ENCODE peak calls at places on chromosome 4, in four cellular contexts. H is colonic mucosa, V is SK-N-SH, Z is PC-9. P is an unnamed sample.

GRCh38 chr4:155906554-155907247 is 3.2 kb downstream of the TDO2 start:
- DNase-seq in V (no peak), H (no peak), Z (peak; percentile 17), P (no peak)

GRCh38 chr4:136687118-136687517 is 845.2 kb downstream of the PCDH18 start:
- DNase-seq in H (no peak), Z (no peak), V (no peak), P (no peak)

GRCh38 chr4:54063737-54064316 is 578 bp downstream of the CHIC2 start:
- DNase-seq in Z (no peak), V (peak; percentile 47), H (peak; percentile 49), P (no peak)

GRCh38 chr4:123299212-123299651 is 97.4 kb upstream of the SPRY1 start:
- DNase-seq in H (no peak), V (no peak), Z (no peak), P (no peak)

GRCh38 chr4:45033676-45034410 is 307.5 kb upstream of the GNPDA2 start:
- DNase-seq in V (no peak), Z (no peak), H (no peak), P (no peak)

GRCh38 chr4:115664285-115664684 is 550.9 kb upstream of the NDST4 start:
- DNase-seq in H (no peak), Z (no peak), V (peak; percentile 34), P (no peak)

GRCh38 chr4:119080721-119081541 is 54.7 kb upstream of the MYOZ2 start:
- DNase-seq in V (no peak), Z (no peak), H (peak; percentile 58), P (no peak)

GRCh38 chr4:24434193-24434728 is 150.1 kb downstream of the DHX15 start:
- DNase-seq in Z (no peak), H (no peak), V (no peak), P (no peak)

GRCh38 chr4:56821394-56822263 is at the start of gene SPINK2:
- DNase-seq in V (peak; percentile 88), Z (peak; percentile 45), H (peak; percentile 64), P (no peak)

GRCh38 chr4:99612281-99612680 is 37.7 kb downstream of the MTTP start:
- DNase-seq in H (no peak), Z (no peak), V (no peak), P (no peak)

GRCh38 chr4:170139764-170140163 is 50.0 kb upstream of the AADAT start:
- DNase-seq in H (no peak), V (no peak), Z (no peak), P (no peak)

GRCh38 chr4:156959298-156959702 is 12.3 kb downstream of the PDGFC start:
- DNase-seq in V (no peak), H (no peak), Z (no peak), P (no peak)

GRCh38 chr4:73662709-73663546 is 42.7 kb upstream of the RASSF6 start:
- DNase-seq in V (no peak), Z (no peak), H (no peak), P (no peak)

GRCh38 chr4:186749611-186750281 is 26.1 kb upstream of the FAT1 start:
- DNase-seq in V (no peak), Z (no peak), H (no peak), P (no peak)

GRCh38 chr4:148026022-148026421 is 294.1 kb downstream of the ARHGAP10 start:
- DNase-seq in V (no peak), H (no peak), Z (no peak), P (no peak)

GRCh38 chr4:153113061-153113837 is 91.0 kb upstream of the TRIM2 start:
- DNase-seq in V (no peak), H (no peak), Z (no peak), P (no peak)

GRCh38 chr4:8910822-8911310 is 39.2 kb upstream of the HMX1 start:
- DNase-seq in H (no peak), Z (no peak), V (no peak), P (no peak)

GRCh38 chr4:170005472-170005871 is 20.7 kb downstream of the MFAP3L start:
- DNase-seq in Z (no peak), H (no peak), V (no peak), P (no peak)

GRCh38 chr4:127601029-127601428 is 31.7 kb upstream of the INTU start:
- DNase-seq in H (no peak), V (no peak), Z (no peak), P (no peak)

GRCh38 chr4:95693594-95693993 is 144.8 kb upstream of the UNC5C start:
- DNase-seq in Z (no peak), H (no peak), V (no peak), P (no peak)

GRCh38 chr4:61193863-61194262 is 6.3 kb upstream of the ADGRL3 start:
- DNase-seq in H (no peak), Z (no peak), V (no peak), P (no peak)

DNA sequence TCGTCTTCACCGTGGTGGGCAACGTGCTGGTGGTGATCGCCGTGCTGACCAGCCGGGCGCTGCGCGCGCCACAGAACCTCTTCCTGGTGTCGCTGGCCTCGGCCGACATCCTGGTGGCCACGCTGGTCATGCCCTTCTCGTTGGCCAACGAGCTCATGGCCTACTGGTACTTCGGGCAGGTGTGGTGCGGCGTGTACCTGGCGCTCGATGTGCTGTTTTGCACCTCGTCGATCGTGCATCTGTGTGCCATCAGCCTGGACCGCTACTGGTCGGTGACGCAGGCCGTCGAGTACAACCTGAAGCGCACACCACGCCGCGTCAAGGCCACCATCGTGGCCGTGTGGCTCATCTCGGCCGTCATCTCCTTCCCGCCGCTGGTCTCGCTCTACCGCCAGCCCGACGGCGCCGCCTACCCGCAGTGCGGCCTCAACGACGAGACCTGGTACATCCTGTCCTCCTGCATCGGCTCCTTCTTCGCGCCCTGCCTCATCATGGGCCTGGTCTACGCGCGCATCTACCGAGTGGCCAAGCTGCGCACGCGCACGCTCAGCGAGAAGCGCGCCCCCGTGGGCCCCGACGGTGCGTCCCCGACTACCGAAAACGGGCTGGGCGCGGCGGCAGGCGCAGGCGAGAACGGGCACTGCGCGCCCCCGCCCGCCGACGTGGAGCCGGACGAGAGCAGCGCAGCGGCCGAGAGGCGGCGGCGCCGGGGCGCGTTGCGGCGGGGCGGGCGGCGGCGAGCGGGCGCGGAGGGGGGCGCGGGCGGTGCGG is 791 bp downstream of the ADRA2C start:
- DNase-seq in H (no peak), Z (no peak), V (peak; percentile 75), P (no peak)
- H3K4me3 ChIP-seq in H (no peak overlapping the region), Z (no peak overlapping the region), V (no peak overlapping the region), P (no peak overlapping the region)

GRCh38 chr4:82462415-82462831 is 32.0 kb downstream of the ENOPH1 start:
- DNase-seq in Z (peak; percentile 74), V (peak; percentile 89), H (peak; percentile 89), P (peak; percentile 44)
- H3K36me3 ChIP-seq in Z (no peaks in the 10 kb centered on the region), V (peaks cover 35% of the 10 kb centered on the region), H (no peaks in the 10 kb centered on the region), P (peaks cover 13% of the 10 kb centered on the region)

DNA sequence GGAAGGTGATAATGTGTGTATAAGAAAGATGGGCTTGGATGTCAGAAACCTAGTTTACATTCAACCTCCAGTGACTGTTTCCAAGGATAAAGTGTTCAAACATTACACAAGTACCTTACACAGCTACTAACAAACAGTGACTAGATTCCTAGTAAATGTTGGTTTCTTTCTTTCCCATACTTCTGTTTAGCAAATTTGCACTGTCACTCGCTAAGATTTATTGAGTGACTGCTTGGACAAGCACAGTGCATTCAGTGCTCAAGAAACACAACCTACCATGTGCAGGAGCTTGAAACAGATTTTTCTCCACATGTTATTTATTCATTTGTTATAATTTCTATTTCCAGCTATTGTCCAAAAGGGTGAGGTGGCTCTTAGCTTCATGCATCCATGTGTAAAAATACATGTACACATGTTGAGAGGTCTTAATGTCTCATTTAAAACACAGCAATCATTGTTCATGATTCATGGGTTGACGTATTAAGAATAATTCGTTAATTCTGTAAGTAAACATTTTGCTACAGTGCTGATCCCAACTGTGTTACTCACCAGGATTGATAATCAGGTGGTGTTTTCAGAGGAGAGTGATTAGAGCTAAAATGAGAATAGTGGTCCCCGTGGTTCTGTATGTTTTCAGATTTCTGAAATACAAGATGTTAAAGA is 153.0 kb downstream of the DCLK2 start:
- DNase-seq in Z (no peak), H (no peak), V (no peak), P (no peak)
- H3K4me1 ChIP-seq in Z (no peaks in the 10 kb centered on the region), H (no peaks in the 10 kb centered on the region), V (peaks cover 50% of the 10 kb centered on the region), P (peaks cover 10% of the 10 kb centered on the region)

GRCh38 chr4:101885574-101885973 is 95.0 kb downstream of the BANK1 start:
- DNase-seq in H (no peak), V (no peak), Z (no peak), P (no peak)
- H3K4me3 ChIP-seq in H (no peak overlapping the region), V (no peak overlapping the region), Z (no peak overlapping the region), P (no peak overlapping the region)

DNA sequence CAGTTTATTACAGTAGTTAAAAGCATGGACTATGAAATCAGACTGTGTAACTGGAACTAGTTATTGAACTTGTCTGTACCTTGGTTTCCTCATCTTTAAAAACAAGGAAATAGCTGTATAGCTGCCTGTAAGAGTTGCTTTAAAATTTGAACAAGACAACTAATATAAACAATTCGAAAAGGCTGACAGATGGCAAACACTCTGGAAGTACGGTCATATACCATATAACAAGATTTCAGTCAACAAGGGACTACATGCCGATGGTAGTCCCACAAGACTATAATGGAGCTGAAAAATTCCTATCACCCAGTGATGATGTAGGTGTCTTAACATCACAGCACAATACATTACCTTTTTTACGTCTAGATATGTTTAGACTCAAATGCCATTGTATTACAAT is 78.7 kb downstream of the CNOT6L start:
- DNase-seq in Z (no peak), H (no peak), V (no peak), P (no peak)
- H3K36me3 ChIP-seq in Z (peaks cover 3% of the 10 kb centered on the region), H (no peaks in the 10 kb centered on the region), V (peaks cover 26% of the 10 kb centered on the region), P (no peaks in the 10 kb centered on the region)

DNA sequence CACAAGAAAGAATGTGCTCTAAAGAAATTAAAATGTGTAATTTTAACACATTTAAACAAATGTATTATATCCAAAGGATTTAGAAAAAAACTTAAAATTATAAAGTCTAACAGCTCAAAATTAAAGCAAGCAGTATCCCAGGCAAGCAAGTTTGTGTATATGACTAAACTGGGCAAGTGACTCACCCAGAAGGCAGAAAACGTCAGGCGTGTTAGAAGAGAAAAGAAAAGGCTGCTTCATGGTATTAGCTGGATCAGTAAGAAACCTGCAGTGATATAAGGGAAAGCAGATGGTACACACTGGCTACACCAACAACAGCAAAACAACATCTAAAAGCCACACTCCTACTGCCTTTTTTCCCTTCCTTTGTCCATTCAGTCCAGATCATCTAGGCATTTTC is 250.6 kb upstream of the NDST3 start:
- DNase-seq in V (no peak), H (no peak), Z (no peak), P (no peak)
- H3K4me1 ChIP-seq in V (no peaks in the 10 kb centered on the region), H (no peaks in the 10 kb centered on the region), Z (no peaks in the 10 kb centered on the region), P (no peaks in the 10 kb centered on the region)

GRCh38 chr4:185201983-185202962 is 1.5 kb downstream of the CFAP97 start:
- DNase-seq in H (peak; percentile 39), V (peak; percentile 76), Z (peak; percentile 51), P (no peak)
- H3K4me3 ChIP-seq in H (no peak overlapping the region), V (peak overlapping the region; percentile 72), Z (peak overlapping the region; percentile 75), P (peak overlapping the region; percentile 52)